ENCODE peak calls at places on chromosomes 1 and 21, in eight cellular contexts. One of them, this sample, is unnamed.
A peak's percentile ranks its signal among the peaks of the same experiment; 100 is the strongest.

GRCh38 chr1:98121661-98122060 is 200.8 kb upstream of the DPYD start:
- DNase-seq in pons: no peak
- DNase-seq in NCI-H2107: no peak
- DNase-seq in Right ventricle myocardium superior: no peak
- DNase-seq in EL: peak; percentile 7
- DNase-seq in NCI-H1436 treated with DMSO at 0.1 percent for 48 hours: no peak
- DNase-seq in HL-60: no peak
- DNase-seq in RCC 7860: no peak
- DNase-seq in this sample: no peak

GRCh38 chr21:45283019-45283610 is 4.6 kb downstream of the POFUT2 start:
- DNase-seq in pons: no peak
- DNase-seq in NCI-H2107: no peak
- DNase-seq in Right ventricle myocardium superior: no peak
- DNase-seq in EL: no peak
- DNase-seq in NCI-H1436 treated with DMSO at 0.1 percent for 48 hours: no peak
- DNase-seq in HL-60: no peak
- DNase-seq in RCC 7860: no peak
- DNase-seq in this sample: no peak

GRCh38 chr1:54808443-54809207 is 7.5 kb upstream of the TTC22 start:
- DNase-seq in pons: no peak
- DNase-seq in NCI-H2107: no peak
- DNase-seq in Right ventricle myocardium superior: no peak
- DNase-seq in EL: no peak
- DNase-seq in NCI-H1436 treated with DMSO at 0.1 percent for 48 hours: no peak
- DNase-seq in HL-60: no peak
- DNase-seq in RCC 7860: no peak
- DNase-seq in this sample: no peak

GRCh38 chr1:24954631-24955030 is 24.6 kb upstream of the RUNX3 start:
- DNase-seq in pons: no peak
- DNase-seq in NCI-H2107: no peak
- DNase-seq in Right ventricle myocardium superior: no peak
- DNase-seq in EL: no peak
- DNase-seq in NCI-H1436 treated with DMSO at 0.1 percent for 48 hours: no peak
- DNase-seq in HL-60: no peak
- DNase-seq in RCC 7860: no peak
- DNase-seq in this sample: no peak

GRCh38 chr1:42752284-42752683 is 12.2 kb upstream of the CLDN19 start:
- DNase-seq in pons: no peak
- DNase-seq in NCI-H2107: no peak
- DNase-seq in Right ventricle myocardium superior: no peak
- DNase-seq in EL: no peak
- DNase-seq in NCI-H1436 treated with DMSO at 0.1 percent for 48 hours: no peak
- DNase-seq in HL-60: no peak
- DNase-seq in RCC 7860: no peak
- DNase-seq in this sample: no peak

GRCh38 chr1:151839457-151840409 is at the start of gene C2CD4D:
- DNase-seq in pons: peak; percentile 92
- DNase-seq in NCI-H2107: peak; percentile 50
- DNase-seq in Right ventricle myocardium superior: no peak
- DNase-seq in EL: no peak
- DNase-seq in NCI-H1436 treated with DMSO at 0.1 percent for 48 hours: peak; percentile 50
- DNase-seq in HL-60: no peak
- DNase-seq in RCC 7860: no peak
- DNase-seq in this sample: no peak

GRCh38 chr1:204286841-204287387 is 72.8 kb downstream of the PLEKHA6 start:
- DNase-seq in pons: peak; percentile 91
- DNase-seq in NCI-H2107: peak; percentile 52
- DNase-seq in Right ventricle myocardium superior: no peak
- DNase-seq in EL: peak; percentile 32
- DNase-seq in NCI-H1436 treated with DMSO at 0.1 percent for 48 hours: no peak
- DNase-seq in HL-60: peak; percentile 94
- DNase-seq in RCC 7860: peak; percentile 16
- DNase-seq in this sample: no peak

GRCh38 chr1:87432685-87433084 is 104.0 kb downstream of the LMO4 start:
- DNase-seq in pons: no peak
- DNase-seq in NCI-H2107: no peak
- DNase-seq in Right ventricle myocardium superior: no peak
- DNase-seq in EL: no peak
- DNase-seq in NCI-H1436 treated with DMSO at 0.1 percent for 48 hours: no peak
- DNase-seq in HL-60: no peak
- DNase-seq in RCC 7860: no peak
- DNase-seq in this sample: no peak

GRCh38 chr1:206834711-206835110 is 30.7 kb upstream of the IL20 start:
- DNase-seq in pons: no peak
- DNase-seq in NCI-H2107: no peak
- DNase-seq in Right ventricle myocardium superior: no peak
- DNase-seq in EL: peak; percentile 65
- DNase-seq in NCI-H1436 treated with DMSO at 0.1 percent for 48 hours: no peak
- DNase-seq in HL-60: peak; percentile 50
- DNase-seq in RCC 7860: no peak
- DNase-seq in this sample: no peak

GRCh38 chr21:23887709-23888303 is 1719.5 kb downstream of the MRPL39 start:
- DNase-seq in pons: no peak
- DNase-seq in NCI-H2107: no peak
- DNase-seq in Right ventricle myocardium superior: no peak
- DNase-seq in EL: no peak
- DNase-seq in NCI-H1436 treated with DMSO at 0.1 percent for 48 hours: no peak
- DNase-seq in HL-60: no peak
- DNase-seq in RCC 7860: no peak
- DNase-seq in this sample: no peak

GRCh38 chr1:213284626-213285025 is 233.6 kb downstream of the RPS6KC1 start:
- DNase-seq in pons: no peak
- DNase-seq in NCI-H2107: no peak
- DNase-seq in Right ventricle myocardium superior: no peak
- DNase-seq in EL: peak; percentile 42
- DNase-seq in NCI-H1436 treated with DMSO at 0.1 percent for 48 hours: no peak
- DNase-seq in HL-60: no peak
- DNase-seq in RCC 7860: no peak
- DNase-seq in this sample: no peak

GRCh38 chr1:37807220-37807554 is 403 bp upstream of the C1orf122 start:
- DNase-seq in pons: no peak
- DNase-seq in NCI-H2107: no peak
- DNase-seq in Right ventricle myocardium superior: no peak
- DNase-seq in EL: no peak
- DNase-seq in NCI-H1436 treated with DMSO at 0.1 percent for 48 hours: no peak
- DNase-seq in HL-60: no peak
- DNase-seq in RCC 7860: no peak
- DNase-seq in this sample: no peak

GRCh38 chr1:230077436-230078221 is 10.6 kb downstream of the GALNT2 start:
- DNase-seq in pons: no peak
- DNase-seq in NCI-H2107: no peak
- DNase-seq in Right ventricle myocardium superior: no peak
- DNase-seq in EL: peak; percentile 75
- DNase-seq in NCI-H1436 treated with DMSO at 0.1 percent for 48 hours: no peak
- DNase-seq in HL-60: no peak
- DNase-seq in RCC 7860: peak; percentile 72
- DNase-seq in this sample: no peak

GRCh38 chr1:160125761-160126160 is 10.2 kb downstream of the ATP1A2 start:
- DNase-seq in pons: no peak
- DNase-seq in NCI-H2107: no peak
- DNase-seq in Right ventricle myocardium superior: no peak
- DNase-seq in EL: peak; percentile 69
- DNase-seq in NCI-H1436 treated with DMSO at 0.1 percent for 48 hours: no peak
- DNase-seq in HL-60: no peak
- DNase-seq in RCC 7860: peak; percentile 93
- DNase-seq in this sample: no peak

GRCh38 chr1:223258751-223259177 is 105.2 kb downstream of the SUSD4 start:
- DNase-seq in pons: no peak
- DNase-seq in NCI-H2107: no peak
- DNase-seq in Right ventricle myocardium superior: no peak
- DNase-seq in EL: peak; percentile 65
- DNase-seq in NCI-H1436 treated with DMSO at 0.1 percent for 48 hours: no peak
- DNase-seq in HL-60: no peak
- DNase-seq in RCC 7860: peak; percentile 62
- DNase-seq in this sample: no peak

GRCh38 chr1:100183370-100183769 is 5.3 kb upstream of the LRRC39 start:
- DNase-seq in pons: no peak
- DNase-seq in NCI-H2107: no peak
- DNase-seq in Right ventricle myocardium superior: no peak
- DNase-seq in EL: no peak
- DNase-seq in NCI-H1436 treated with DMSO at 0.1 percent for 48 hours: no peak
- DNase-seq in HL-60: no peak
- DNase-seq in RCC 7860: no peak
- DNase-seq in this sample: no peak

GRCh38 chr1:208225954-208226937 is 17.9 kb downstream of the PLXNA2 start:
- DNase-seq in pons: no peak
- DNase-seq in NCI-H2107: no peak
- DNase-seq in Right ventricle myocardium superior: no peak
- DNase-seq in EL: no peak
- DNase-seq in NCI-H1436 treated with DMSO at 0.1 percent for 48 hours: no peak
- DNase-seq in HL-60: no peak
- DNase-seq in RCC 7860: no peak
- DNase-seq in this sample: no peak

GRCh38 chr1:153572569-153573015 is 6.9 kb upstream of the S100A2 start:
- DNase-seq in pons: peak; percentile 96
- DNase-seq in NCI-H2107: peak; percentile 77
- DNase-seq in Right ventricle myocardium superior: peak; percentile 88
- DNase-seq in EL: peak; percentile 86
- DNase-seq in NCI-H1436 treated with DMSO at 0.1 percent for 48 hours: peak; percentile 52
- DNase-seq in HL-60: peak; percentile 80
- DNase-seq in RCC 7860: peak; percentile 81
- DNase-seq in this sample: peak; percentile 88

GRCh38 chr1:15016526-15016925 is 137.0 kb upstream of the TMEM51 start:
- DNase-seq in pons: no peak
- DNase-seq in NCI-H2107: no peak
- DNase-seq in Right ventricle myocardium superior: no peak
- DNase-seq in EL: no peak
- DNase-seq in NCI-H1436 treated with DMSO at 0.1 percent for 48 hours: no peak
- DNase-seq in HL-60: peak; percentile 43
- DNase-seq in RCC 7860: no peak
- DNase-seq in this sample: no peak

GRCh38 chr1:231046730-231047395 is 6.8 kb upstream of the FAM89A start:
- DNase-seq in pons: no peak
- DNase-seq in NCI-H2107: no peak
- DNase-seq in Right ventricle myocardium superior: no peak
- DNase-seq in EL: no peak
- DNase-seq in NCI-H1436 treated with DMSO at 0.1 percent for 48 hours: no peak
- DNase-seq in HL-60: no peak
- DNase-seq in RCC 7860: no peak
- DNase-seq in this sample: no peak

GRCh38 chr21:45502006-45502345 is 40.3 kb downstream of the SLC19A1 start:
- DNase-seq in pons: no peak
- DNase-seq in NCI-H2107: no peak
- DNase-seq in Right ventricle myocardium superior: peak; percentile 27
- DNase-seq in EL: no peak
- DNase-seq in NCI-H1436 treated with DMSO at 0.1 percent for 48 hours: no peak
- DNase-seq in HL-60: no peak
- DNase-seq in RCC 7860: no peak
- DNase-seq in this sample: no peak

GRCh38 chr1:147897030-147897756 is 5.4 kb upstream of the GJA8 start:
- DNase-seq in pons: no peak
- DNase-seq in NCI-H2107: no peak
- DNase-seq in Right ventricle myocardium superior: no peak
- DNase-seq in EL: no peak
- DNase-seq in NCI-H1436 treated with DMSO at 0.1 percent for 48 hours: no peak
- DNase-seq in HL-60: no peak
- DNase-seq in RCC 7860: no peak
- DNase-seq in this sample: no peak

GRCh38 chr1:99173900-99174299 is 90.4 kb upstream of the PLPPR4 start:
- DNase-seq in pons: no peak
- DNase-seq in NCI-H2107: no peak
- DNase-seq in Right ventricle myocardium superior: no peak
- DNase-seq in EL: no peak
- DNase-seq in NCI-H1436 treated with DMSO at 0.1 percent for 48 hours: no peak
- DNase-seq in HL-60: no peak
- DNase-seq in RCC 7860: no peak
- DNase-seq in this sample: no peak

GRCh38 chr1:101264699-101265098 is 27.9 kb downstream of the S1PR1 start:
- DNase-seq in pons: no peak
- DNase-seq in NCI-H2107: no peak
- DNase-seq in Right ventricle myocardium superior: no peak
- DNase-seq in EL: no peak
- DNase-seq in NCI-H1436 treated with DMSO at 0.1 percent for 48 hours: no peak
- DNase-seq in HL-60: no peak
- DNase-seq in RCC 7860: no peak
- DNase-seq in this sample: no peak

GRCh38 chr1:60035925-60036324 is 37.6 kb downstream of the C1orf87 start:
- DNase-seq in pons: peak; percentile 8
- DNase-seq in NCI-H2107: no peak
- DNase-seq in Right ventricle myocardium superior: no peak
- DNase-seq in EL: no peak
- DNase-seq in NCI-H1436 treated with DMSO at 0.1 percent for 48 hours: no peak
- DNase-seq in HL-60: no peak
- DNase-seq in RCC 7860: no peak
- DNase-seq in this sample: no peak

GRCh38 chr21:36478207-36478701 is 1.7 kb downstream of the CLDN14 start:
- DNase-seq in pons: no peak
- DNase-seq in NCI-H2107: no peak
- DNase-seq in Right ventricle myocardium superior: no peak
- DNase-seq in EL: peak; percentile 88
- DNase-seq in NCI-H1436 treated with DMSO at 0.1 percent for 48 hours: no peak
- DNase-seq in HL-60: no peak
- DNase-seq in RCC 7860: peak; percentile 95
- DNase-seq in this sample: no peak

GRCh38 chr1:241531195-241532172 is 694 bp upstream of the KMO start:
- DNase-seq in pons: peak; percentile 92
- DNase-seq in NCI-H2107: peak; percentile 60
- DNase-seq in Right ventricle myocardium superior: no peak
- DNase-seq in EL: peak; percentile 76
- DNase-seq in NCI-H1436 treated with DMSO at 0.1 percent for 48 hours: peak; percentile 75
- DNase-seq in HL-60: peak; percentile 41
- DNase-seq in RCC 7860: peak; percentile 82
- DNase-seq in this sample: no peak

GRCh38 chr1:38029081-38029681 is 16.6 kb downstream of the UTP11 start:
- DNase-seq in pons: no peak
- DNase-seq in NCI-H2107: peak; percentile 34
- DNase-seq in Right ventricle myocardium superior: no peak
- DNase-seq in EL: no peak
- DNase-seq in NCI-H1436 treated with DMSO at 0.1 percent for 48 hours: no peak
- DNase-seq in HL-60: no peak
- DNase-seq in RCC 7860: no peak
- DNase-seq in this sample: no peak

GRCh38 chr21:43676391-43676790 is 17.0 kb downstream of the RRP1B start:
- DNase-seq in pons: no peak
- DNase-seq in NCI-H2107: no peak
- DNase-seq in Right ventricle myocardium superior: no peak
- DNase-seq in EL: no peak
- DNase-seq in NCI-H1436 treated with DMSO at 0.1 percent for 48 hours: no peak
- DNase-seq in HL-60: no peak
- DNase-seq in RCC 7860: no peak
- DNase-seq in this sample: no peak

GRCh38 chr21:42574234-42575027 is 60.8 kb downstream of the SLC37A1 start:
- DNase-seq in pons: no peak
- DNase-seq in NCI-H2107: no peak
- DNase-seq in Right ventricle myocardium superior: peak; percentile 22
- DNase-seq in EL: peak; percentile 19
- DNase-seq in NCI-H1436 treated with DMSO at 0.1 percent for 48 hours: no peak
- DNase-seq in HL-60: no peak
- DNase-seq in RCC 7860: no peak
- DNase-seq in this sample: no peak

GRCh38 chr1:214514032-214514818 is 37.2 kb downstream of the PTPN14 start:
- DNase-seq in pons: peak; percentile 12
- DNase-seq in NCI-H2107: no peak
- DNase-seq in Right ventricle myocardium superior: no peak
- DNase-seq in EL: peak; percentile 76
- DNase-seq in NCI-H1436 treated with DMSO at 0.1 percent for 48 hours: no peak
- DNase-seq in HL-60: peak; percentile 41
- DNase-seq in RCC 7860: no peak
- DNase-seq in this sample: no peak

GRCh38 chr1:91846007-91846620 is 39.8 kb downstream of the TGFBR3 start:
- DNase-seq in pons: peak; percentile 22
- DNase-seq in NCI-H2107: peak; percentile 78
- DNase-seq in Right ventricle myocardium superior: no peak
- DNase-seq in EL: peak; percentile 55
- DNase-seq in NCI-H1436 treated with DMSO at 0.1 percent for 48 hours: peak; percentile 59
- DNase-seq in HL-60: peak; percentile 49
- DNase-seq in RCC 7860: no peak
- DNase-seq in this sample: no peak

GRCh38 chr21:33286076-33286475 is 19.9 kb downstream of the IL10RB start:
- DNase-seq in pons: no peak
- DNase-seq in NCI-H2107: no peak
- DNase-seq in Right ventricle myocardium superior: no peak
- DNase-seq in EL: no peak
- DNase-seq in NCI-H1436 treated with DMSO at 0.1 percent for 48 hours: no peak
- DNase-seq in HL-60: no peak
- DNase-seq in RCC 7860: no peak
- DNase-seq in this sample: no peak

GRCh38 chr1:84283381-84283780 is 18.1 kb upstream of the SAMD13 start:
- DNase-seq in pons: no peak
- DNase-seq in NCI-H2107: no peak
- DNase-seq in Right ventricle myocardium superior: no peak
- DNase-seq in EL: no peak
- DNase-seq in NCI-H1436 treated with DMSO at 0.1 percent for 48 hours: no peak
- DNase-seq in HL-60: no peak
- DNase-seq in RCC 7860: no peak
- DNase-seq in this sample: no peak